ENCODE peak calls at places on chromosomes 16 and 17, in eight cellular contexts. N, C, S, G, O, E, I and K are unnamed samples.

GRCh38 chr16:71188956-71189712 is 41.4 kb downstream of the HYDIN start:
- DNase-seq in C (no peak), I (no peak), N (no peak), G (no peak), S (no peak), O (no peak), E (no peak), K (no peak)

GRCh38 chr16:21713549-21714368 is 50.0 kb downstream of the OTOA start:
- DNase-seq in G (no peak), S (no peak), O (no peak), C (no peak), N (no peak), I (no peak), E (no peak), K (no peak)

GRCh38 chr16:49698931-49699715 is 156.8 kb downstream of the ZNF423 start:
- DNase-seq in N (peak), S (no peak), G (no peak), E (no peak), O (no peak), I (no peak), C (no peak), K (no peak)

GRCh38 chr16:83968483-83968865 is 430 bp downstream of the NECAB2 start:
- DNase-seq in E (no peak), N (peak), I (peak), S (no peak), O (no peak), G (no peak), C (no peak), K (no peak)

GRCh38 chr17:82418001-82418986 is at the start of the genes HEXD and OGFOD3:
- DNase-seq in S (peak), O (peak), G (peak), I (peak), N (peak), C (peak), E (peak), K (peak)

GRCh38 chr17:56305017-56305416 is 151.7 kb downstream of the ANKFN1 start:
- DNase-seq in O (peak), C (no peak), N (no peak), I (no peak), S (no peak), E (no peak), G (no peak), K (no peak)

GRCh38 chr16:66274335-66275110 is 92.0 kb upstream of the CDH5 start:
- DNase-seq in O (peak), E (peak), S (peak), I (peak), G (peak), C (peak), N (no peak), K (peak)

GRCh38 chr17:58377661-58378060 is 25.7 kb upstream of the SUPT4H1 start:
- DNase-seq in G (no peak), I (no peak), O (no peak), C (no peak), N (no peak), E (no peak), S (no peak), K (no peak)

GRCh38 chr17:82320956-82321927 is 3.8 kb upstream of the CD7 start:
- DNase-seq in O (peak), S (no peak), I (peak), C (peak), G (no peak), E (peak), N (peak), K (no peak)

GRCh38 chr16:31472559-31473203 is 729 bp downstream of the TGFB1I1 start:
- DNase-seq in O (peak), S (peak), C (peak), I (peak), G (peak), E (no peak), N (peak), K (peak)

GRCh38 chr17:59254742-59255141 is 34.4 kb downstream of the GDPD1 start:
- DNase-seq in O (no peak), S (no peak), G (no peak), E (no peak), C (no peak), I (no peak), N (no peak), K (no peak)

GRCh38 chr17:78305801-78306200 is 54.1 kb downstream of the SOCS3 start:
- DNase-seq in I (no peak), N (no peak), O (no peak), E (no peak), G (no peak), C (no peak), S (no peak), K (no peak)

GRCh38 chr17:82281502-82282238 is 8.2 kb upstream of the CSNK1D start:
- DNase-seq in C (peak), O (no peak), E (peak), G (peak), S (peak), N (no peak), I (no peak), K (no peak)

GRCh38 chr16:9235837-9236236 is 144.4 kb downstream of the HAPSTR1 start:
- DNase-seq in N (no peak), S (no peak), E (no peak), G (no peak), C (no peak), I (no peak), O (no peak), K (no peak)

GRCh38 chr16:2451851-2452320 is 8.0 kb upstream of the TEDC2 start:
- DNase-seq in G (no peak), I (no peak), S (no peak), C (no peak), O (no peak), N (no peak), E (no peak), K (no peak)

GRCh38 chr16:77898671-77899211 is 110.4 kb downstream of the VAT1L start:
- DNase-seq in G (no peak), E (no peak), O (no peak), C (no peak), I (no peak), S (no peak), N (no peak), K (no peak)

GRCh38 chr17:82487898-82488297 is 29.4 kb downstream of the NARF start:
- DNase-seq in O (no peak), N (no peak), C (no peak), I (no peak), S (no peak), G (no peak), E (no peak), K (no peak)